ENCODE peak calls at places on chromosomes 1 and 21, in four cellular contexts. F is esophagus squamous epithelium; W is cardiac muscle cell; U is stimulated activated CD8-positive, alpha-beta memory T cell treated with anti-CD3 and anti-CD28 coated beads, Interleukin-15, amount 100 ng/mL, for 1 hour. Q is an unnamed sample.

GRCh38 chr1:85361106-85361505 is 84.7 kb upstream of the BCL10 start:
- DNase-seq in F (no peak), W (peak; percentile 72), U (no peak), Q (no peak)

GRCh38 chr1:77888071-77888428 is 374 bp upstream of the NEXN start:
- DNase-seq in U (no peak), W (peak; percentile 95), F (no peak), Q (no peak)

GRCh38 chr1:247300491-247301175 is 31.0 kb downstream of the ZNF496 start:
- DNase-seq in U (no peak), F (no peak), W (no peak), Q (no peak)

GRCh38 chr1:205356424-205357151 is at the start of gene KLHDC8A:
- DNase-seq in W (peak; percentile 53), F (no peak), U (no peak), Q (no peak)

GRCh38 chr1:14113841-14114567 is 414.0 kb downstream of the PRDM2 start:
- DNase-seq in W (peak; percentile 59), F (no peak), U (no peak), Q (no peak)

GRCh38 chr1:19084206-19084738 is 125.8 kb downstream of the UBR4 start:
- DNase-seq in U (no peak), W (no peak), F (no peak), Q (no peak)

GRCh38 chr1:167860231-167860923 is 53.6 kb downstream of the ADCY10 start:
- DNase-seq in U (no peak), F (no peak), W (no peak), Q (no peak)

GRCh38 chr1:15264769-15265168 is 17.7 kb downstream of the FHAD1 start:
- DNase-seq in F (no peak), W (no peak), U (no peak), Q (no peak)

GRCh38 chr1:208010487-208011079 is 99.7 kb upstream of the CD34 start:
- DNase-seq in W (no peak), U (no peak), F (no peak), Q (peak; percentile 11)

GRCh38 chr1:167105841-167106461 is 12.1 kb downstream of the STYXL2 start:
- DNase-seq in U (no peak), F (no peak), W (no peak), Q (no peak)

GRCh38 chr21:27505516-27505915 is 538.6 kb upstream of the ADAMTS5 start:
- DNase-seq in W (peak; percentile 69), U (no peak), F (no peak), Q (no peak)

GRCh38 chr1:3170566-3171453 is 101.8 kb downstream of the PRDM16 start:
- DNase-seq in F (no peak), U (no peak), W (peak; percentile 62), Q (peak; percentile 94)

GRCh38 chr1:229841230-229841629 is 215.2 kb downstream of the URB2 start:
- DNase-seq in F (no peak), U (no peak), W (peak; percentile 25), Q (no peak)

GRCh38 chr1:117696567-117696966 is 90.7 kb downstream of the TENT5C start:
- DNase-seq in W (peak; percentile 83), F (no peak), U (no peak), Q (no peak)

GRCh38 chr1:115138973-115139372 is 49.7 kb upstream of the TSPAN2 start:
- DNase-seq in W (peak; percentile 97), F (peak; percentile 16), U (peak; percentile 15), Q (peak; percentile 60)

GRCh38 chr1:39398278-39399010 is 93.0 kb upstream of the BMP8A start:
- DNase-seq in F (no peak), W (peak; percentile 98), U (no peak), Q (peak; percentile 93)

GRCh38 chr1:30645807-30646206 is 77.6 kb downstream of the MATN1 start:
- DNase-seq in W (no peak), F (no peak), U (no peak), Q (no peak)

GRCh38 chr1:5755552-5756125 is 236.6 kb downstream of the NPHP4 start:
- DNase-seq in F (no peak), U (no peak), W (no peak), Q (no peak)

Q was measured in ascending aorta.